ENCODE peak calls at places on chromosomes 11 and 22, in six cellular contexts. One of them, this sample, is unnamed.

GRCh38 chr11:46529086-46529905 is 64.5 kb downstream of the AMBRA1 start:
- DNase-seq in WTC11: peak
- DNase-seq in RWPE1: peak
- DNase-seq in progenitor cell of endocrine pancreas: peak
- DNase-seq in right atrium auricular region: peak
- DNase-seq in AG04449: no peak
- DNase-seq in this sample: peak

GRCh38 chr22:20566420-20567260 is 59.2 kb downstream of the MED15 start:
- DNase-seq in progenitor cell of endocrine pancreas: no peak
- DNase-seq in WTC11: no peak
- DNase-seq in RWPE1: peak
- DNase-seq in right atrium auricular region: no peak
- DNase-seq in AG04449: peak
- DNase-seq in this sample: peak

GRCh38 chr11:9874466-9874865 is 210.6 kb downstream of the SWAP70 start:
- DNase-seq in WTC11: no peak
- DNase-seq in progenitor cell of endocrine pancreas: no peak
- DNase-seq in AG04449: no peak
- DNase-seq in right atrium auricular region: no peak
- DNase-seq in RWPE1: no peak
- DNase-seq in this sample: no peak

GRCh38 chr11:119148855-119149370 is at the start of gene ABCG4:
- DNase-seq in RWPE1: peak
- DNase-seq in progenitor cell of endocrine pancreas: no peak
- DNase-seq in AG04449: no peak
- DNase-seq in right atrium auricular region: no peak
- DNase-seq in WTC11: peak
- DNase-seq in this sample: no peak

GRCh38 chr11:17516551-17517150 is 27.6 kb downstream of the USH1C start:
- DNase-seq in progenitor cell of endocrine pancreas: no peak
- DNase-seq in AG04449: no peak
- DNase-seq in WTC11: no peak
- DNase-seq in RWPE1: no peak
- DNase-seq in right atrium auricular region: no peak
- DNase-seq in this sample: no peak

GRCh38 chr22:18023509-18024275 is 669 bp downstream of the MICAL3 start:
- DNase-seq in AG04449: no peak
- DNase-seq in RWPE1: peak
- DNase-seq in WTC11: peak
- DNase-seq in right atrium auricular region: peak
- DNase-seq in progenitor cell of endocrine pancreas: peak
- DNase-seq in this sample: peak

GRCh38 chr22:35995345-35995744 is 33.3 kb downstream of the RBFOX2 start:
- DNase-seq in progenitor cell of endocrine pancreas: no peak
- DNase-seq in RWPE1: no peak
- DNase-seq in AG04449: no peak
- DNase-seq in WTC11: no peak
- DNase-seq in right atrium auricular region: no peak
- DNase-seq in this sample: no peak

GRCh38 chr22:47180796-47181195 is 418.3 kb downstream of the TBC1D22A start:
- DNase-seq in WTC11: no peak
- DNase-seq in progenitor cell of endocrine pancreas: no peak
- DNase-seq in right atrium auricular region: no peak
- DNase-seq in RWPE1: no peak
- DNase-seq in AG04449: no peak
- DNase-seq in this sample: no peak

GRCh38 chr11:11857769-11858168 is 16.0 kb downstream of the USP47 start:
- DNase-seq in progenitor cell of endocrine pancreas: no peak
- DNase-seq in RWPE1: no peak
- DNase-seq in right atrium auricular region: no peak
- DNase-seq in WTC11: no peak
- DNase-seq in AG04449: no peak
- DNase-seq in this sample: no peak

GRCh38 chr22:36796629-36797175 is 20.1 kb downstream of the PVALB start:
- DNase-seq in right atrium auricular region: no peak
- DNase-seq in progenitor cell of endocrine pancreas: no peak
- DNase-seq in AG04449: no peak
- DNase-seq in WTC11: no peak
- DNase-seq in RWPE1: no peak
- DNase-seq in this sample: no peak

GRCh38 chr11:117313828-117314768 is 2.0 kb downstream of the BACE1 start:
- DNase-seq in progenitor cell of endocrine pancreas: no peak
- DNase-seq in right atrium auricular region: no peak
- DNase-seq in RWPE1: no peak
- DNase-seq in AG04449: no peak
- DNase-seq in WTC11: no peak
- DNase-seq in this sample: no peak

GRCh38 chr22:32852346-32853251 is 51.1 kb downstream of the TIMP3 start:
- DNase-seq in progenitor cell of endocrine pancreas: no peak
- DNase-seq in WTC11: no peak
- DNase-seq in right atrium auricular region: peak
- DNase-seq in RWPE1: no peak
- DNase-seq in AG04449: no peak
- DNase-seq in this sample: no peak

GRCh38 chr11:65118097-65118837 is 766 bp upstream of the ZNHIT2 start:
- DNase-seq in WTC11: no peak
- DNase-seq in right atrium auricular region: no peak
- DNase-seq in AG04449: no peak
- DNase-seq in RWPE1: no peak
- DNase-seq in progenitor cell of endocrine pancreas: no peak
- DNase-seq in this sample: no peak

GRCh38 chr11:134412508-134413333 is 679 bp upstream of the B3GAT1 start:
- DNase-seq in right atrium auricular region: no peak
- DNase-seq in progenitor cell of endocrine pancreas: peak
- DNase-seq in WTC11: peak
- DNase-seq in AG04449: no peak
- DNase-seq in RWPE1: no peak
- DNase-seq in this sample: no peak

GRCh38 chr11:105862736-105863367 is 159.2 kb downstream of the MSANTD4 start:
- DNase-seq in progenitor cell of endocrine pancreas: no peak
- DNase-seq in WTC11: no peak
- DNase-seq in RWPE1: peak
- DNase-seq in AG04449: peak
- DNase-seq in right atrium auricular region: no peak
- DNase-seq in this sample: peak

GRCh38 chr11:85755285-85755684 is 55.7 kb downstream of the SYTL2 start:
- DNase-seq in AG04449: no peak
- DNase-seq in RWPE1: no peak
- DNase-seq in progenitor cell of endocrine pancreas: no peak
- DNase-seq in right atrium auricular region: no peak
- DNase-seq in WTC11: no peak
- DNase-seq in this sample: no peak

GRCh38 chr11:2837096-2837601 is 48.4 kb downstream of the CDKN1C start:
- DNase-seq in RWPE1: peak
- DNase-seq in right atrium auricular region: peak
- DNase-seq in AG04449: no peak
- DNase-seq in WTC11: peak
- DNase-seq in progenitor cell of endocrine pancreas: peak
- DNase-seq in this sample: peak
- TF ChIP-seq CTCF in RWPE1: no peak
- TF ChIP-seq CTCF in right atrium auricular region: no peak
- TF ChIP-seq CTCF in AG04449: peak
- TF ChIP-seq CTCF in WTC11: no peak
- TF ChIP-seq CTCF in progenitor cell of endocrine pancreas: peak
- TF ChIP-seq CTCF in this sample: peak

DNA sequence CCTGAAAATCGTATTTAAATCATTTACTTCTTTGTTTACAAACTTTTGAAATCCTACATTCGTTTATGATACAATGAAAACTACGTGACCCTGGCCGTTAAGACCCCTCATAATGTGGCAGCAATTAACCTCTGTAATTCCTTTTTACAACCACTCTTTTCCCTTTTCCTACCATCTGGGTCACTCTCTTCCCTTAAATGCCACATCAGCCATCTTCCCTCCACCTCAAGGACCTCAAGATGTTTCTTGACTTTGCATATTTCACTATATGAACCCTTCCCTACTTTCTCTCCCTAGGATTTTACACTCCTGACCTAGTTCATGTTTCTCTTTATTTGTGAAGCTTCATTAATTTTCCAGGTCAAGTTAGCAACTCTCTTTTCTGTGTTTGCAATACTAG is 26.8 kb downstream of the OR2AG2 start:
- DNase-seq in progenitor cell of endocrine pancreas: no peak
- DNase-seq in right atrium auricular region: no peak
- DNase-seq in AG04449: no peak
- DNase-seq in WTC11: no peak
- DNase-seq in RWPE1: no peak
- DNase-seq in this sample: no peak
- TF ChIP-seq CTCF in progenitor cell of endocrine pancreas: no peak
- TF ChIP-seq CTCF in right atrium auricular region: no peak
- TF ChIP-seq CTCF in AG04449: no peak
- TF ChIP-seq CTCF in WTC11: no peak
- TF ChIP-seq CTCF in RWPE1: no peak
- TF ChIP-seq CTCF in this sample: no peak

DNA sequence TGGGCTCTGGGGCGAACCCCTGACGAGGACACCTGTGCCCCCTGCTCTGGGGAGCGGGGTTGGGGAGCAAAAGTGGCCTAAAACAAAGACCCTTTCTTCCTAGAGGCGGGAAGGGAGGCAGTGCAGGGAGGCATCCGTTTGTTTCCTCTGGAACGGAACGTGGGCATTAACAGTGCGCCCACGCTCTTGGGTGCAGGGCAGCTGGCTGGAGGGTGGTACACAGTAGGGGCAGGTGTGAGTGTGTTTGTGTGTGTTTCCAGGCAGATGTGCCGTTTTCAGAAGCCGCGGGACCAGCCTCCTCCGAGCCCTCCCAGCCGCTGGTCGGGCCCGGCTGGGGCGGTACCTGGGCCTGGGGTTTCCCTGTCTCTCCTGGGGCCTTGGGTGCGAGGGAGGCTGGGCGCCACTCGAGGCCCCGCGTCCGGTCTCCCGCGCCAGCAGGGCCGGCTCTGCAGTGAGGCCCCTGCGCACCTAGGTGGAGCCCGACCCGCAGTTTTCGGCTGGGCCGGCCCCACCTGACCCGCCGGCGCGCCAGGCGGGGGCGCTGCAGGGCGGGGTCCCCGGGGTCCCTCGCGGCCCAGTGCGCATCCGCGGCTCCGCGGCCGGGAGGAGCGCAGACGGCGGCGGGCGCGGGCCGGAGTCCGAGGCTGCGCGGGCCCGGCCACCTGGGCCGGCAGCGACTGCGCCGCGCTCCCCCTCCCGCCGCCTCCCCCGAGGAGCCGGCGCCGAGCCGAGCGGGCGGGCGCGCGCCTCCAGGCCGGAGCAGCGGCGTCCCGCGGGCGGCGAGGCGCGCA is 1252.7 kb downstream of the BRD1 start:
- DNase-seq in WTC11: peak
- DNase-seq in right atrium auricular region: no peak
- DNase-seq in progenitor cell of endocrine pancreas: peak
- DNase-seq in RWPE1: no peak
- DNase-seq in AG04449: no peak
- DNase-seq in this sample: no peak
- TF ChIP-seq CTCF in WTC11: peak
- TF ChIP-seq CTCF in right atrium auricular region: no peak
- TF ChIP-seq CTCF in progenitor cell of endocrine pancreas: peak
- TF ChIP-seq CTCF in RWPE1: no peak
- TF ChIP-seq CTCF in AG04449: peak
- TF ChIP-seq CTCF in this sample: no peak

GRCh38 chr22:37809672-37810333 is 2.1 kb downstream of the GCAT start:
- DNase-seq in WTC11: no peak
- DNase-seq in right atrium auricular region: no peak
- DNase-seq in progenitor cell of endocrine pancreas: no peak
- DNase-seq in AG04449: no peak
- DNase-seq in RWPE1: no peak
- DNase-seq in this sample: no peak

GRCh38 chr22:37808294-37808657 is 542 bp downstream of the GCAT start:
- DNase-seq in AG04449: no peak
- DNase-seq in right atrium auricular region: no peak
- DNase-seq in RWPE1: no peak
- DNase-seq in progenitor cell of endocrine pancreas: no peak
- DNase-seq in WTC11: no peak
- DNase-seq in this sample: no peak

GRCh38 chr22:37806409-37807338 is 1.1 kb upstream of the GCAT start:
- DNase-seq in AG04449: no peak
- DNase-seq in WTC11: peak
- DNase-seq in RWPE1: no peak
- DNase-seq in progenitor cell of endocrine pancreas: no peak
- DNase-seq in right atrium auricular region: no peak
- DNase-seq in this sample: no peak

GRCh38 chr22:37805878-37806277 is 1.9 kb upstream of the GCAT start:
- DNase-seq in WTC11: no peak
- DNase-seq in right atrium auricular region: no peak
- DNase-seq in RWPE1: no peak
- DNase-seq in progenitor cell of endocrine pancreas: no peak
- DNase-seq in AG04449: no peak
- DNase-seq in this sample: no peak

DNA sequence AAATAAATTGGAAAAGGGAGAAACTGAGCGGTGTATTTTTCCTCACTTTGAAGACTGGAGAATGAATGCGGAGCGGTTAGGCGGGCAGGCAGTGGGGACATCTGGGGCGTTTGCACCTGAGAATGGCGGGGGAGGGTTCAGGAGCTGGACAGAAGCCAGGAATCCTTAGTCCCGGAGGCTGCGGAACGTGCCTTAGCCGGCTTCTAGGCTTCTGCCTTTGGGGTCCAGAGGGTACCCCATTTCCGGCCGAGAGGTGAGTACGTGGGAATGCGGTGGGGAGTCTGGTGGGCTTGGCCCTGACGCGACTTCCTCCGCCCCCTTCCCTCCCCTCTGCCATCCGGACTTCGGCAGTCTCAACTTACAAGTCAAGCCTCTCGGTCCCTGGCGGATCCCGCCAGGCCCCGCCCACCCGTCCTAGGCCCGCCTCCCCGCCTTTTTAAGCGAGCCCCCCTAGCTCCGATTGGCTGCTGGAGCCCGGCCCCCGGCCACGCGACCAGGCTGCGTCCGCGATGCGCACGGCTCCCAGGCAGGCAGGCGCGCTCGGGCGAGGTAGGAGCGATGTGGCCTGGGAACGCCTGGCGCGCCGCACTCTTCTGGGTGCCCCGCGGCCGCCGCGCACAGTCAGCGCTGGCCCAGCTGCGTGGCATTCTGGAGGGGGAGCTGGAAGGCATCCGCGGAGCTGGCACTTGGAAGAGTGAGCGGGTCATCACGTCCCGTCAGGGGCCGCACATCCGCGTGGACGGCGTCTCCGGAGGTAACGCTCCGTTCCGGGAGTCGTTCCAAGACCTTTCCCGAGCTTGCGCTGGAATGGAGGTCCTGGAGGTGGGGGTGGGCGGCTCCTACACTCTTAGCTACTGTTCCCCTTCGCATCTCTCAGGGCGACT is at the start of gene GCAT:
- DNase-seq in progenitor cell of endocrine pancreas: peak
- DNase-seq in right atrium auricular region: peak
- DNase-seq in WTC11: peak
- DNase-seq in RWPE1: peak
- DNase-seq in AG04449: peak
- DNase-seq in this sample: peak
- TF ChIP-seq CTCF in progenitor cell of endocrine pancreas: no peak
- TF ChIP-seq CTCF in right atrium auricular region: no peak
- TF ChIP-seq CTCF in WTC11: no peak
- TF ChIP-seq CTCF in RWPE1: no peak
- TF ChIP-seq CTCF in AG04449: no peak
- TF ChIP-seq CTCF in this sample: no peak